ENCODE peak calls at places on chromosomes 4 and X, in five cellular contexts. A is trophoblast cell, P is neuronal stem cell, J is fibroblast of lung, W is PC-3. Y is an unnamed sample.

GRCh38 chrX:97389761-97390192 is 506.1 kb downstream of the RPA4 start:
- DNase-seq in P (no peak), A (peak; percentile 0), W (peak; percentile 68), J (peak; percentile 83), Y (peak; percentile 71)

GRCh38 chr4:154503598-154503997 is 12.0 kb upstream of the DCHS2 start:
- DNase-seq in P (peak; percentile 23), J (peak; percentile 17), W (peak; percentile 60), A (no peak), Y (peak; percentile 41)

GRCh38 chrX:54529166-54529558 is 857 bp upstream of the GNL3L start:
- DNase-seq in W (no peak), P (no peak), A (no peak), J (no peak), Y (no peak)

GRCh38 chr4:169407217-169407845 is 136.6 kb upstream of the SH3RF1 start:
- DNase-seq in A (no peak), P (no peak), W (no peak), J (peak; percentile 32), Y (peak; percentile 1)

GRCh38 chrX:104315555-104315954 is 60.8 kb upstream of the ESX1 start:
- DNase-seq in A (no peak), P (no peak), J (peak; percentile 32), W (peak; percentile 80), Y (peak; percentile 76)

GRCh38 chrX:66676413-66676812 is 37.5 kb upstream of the EDA2R start:
- DNase-seq in W (no peak), P (no peak), J (no peak), A (no peak), Y (peak; percentile 70)

GRCh38 chrX:31384471-31384870 is 312.6 kb upstream of the FTHL17 start:
- DNase-seq in P (no peak), A (no peak), W (no peak), J (no peak), Y (no peak)

GRCh38 chr4:14308229-14308651 is 680.7 kb upstream of the BOD1L1 start:
- DNase-seq in J (no peak), W (peak; percentile 7), P (no peak), A (no peak), Y (no peak)

GRCh38 chr4:76198411-76199237 is 15.0 kb downstream of the SCARB2 start:
- DNase-seq in P (no peak), W (peak; percentile 46), A (no peak), J (peak; percentile 93), Y (peak; percentile 87)

GRCh38 chrX:25012793-25013592 is 2.8 kb downstream of the ARX start:
- DNase-seq in J (no peak), P (no peak), A (no peak), W (no peak), Y (peak; percentile 19)

GRCh38 chr4:13733817-13734216 is 106.3 kb upstream of the BOD1L1 start:
- DNase-seq in J (no peak), W (no peak), A (no peak), P (no peak), Y (no peak)

GRCh38 chr4:173270312-173271027 is 63.7 kb downstream of the HMGB2 start:
- DNase-seq in A (no peak), J (peak; percentile 86), W (no peak), P (no peak), Y (no peak)

GRCh38 chr4:82517043-82517442 is 44.7 kb downstream of the TMEM150C start:
- DNase-seq in W (peak; percentile 14), P (no peak), A (no peak), J (peak; percentile 24), Y (peak; percentile 47)

GRCh38 chr4:94668724-94669123 is 89.0 kb upstream of the BMPR1B start:
- DNase-seq in J (no peak), A (no peak), P (no peak), W (no peak), Y (no peak)

GRCh38 chr4:174474457-174475075 is 47.7 kb downstream of the HPGD start:
- DNase-seq in W (no peak), P (no peak), A (peak; percentile 70), J (no peak), Y (no peak)

GRCh38 chr4:78545275-78546246 is 6.0 kb upstream of the ANXA3 start:
- DNase-seq in W (peak; percentile 31), A (no peak), J (peak; percentile 57), P (no peak), Y (peak; percentile 53)

GRCh38 chr4:38865445-38865844 is 2.2 kb upstream of the FAM114A1 start:
- DNase-seq in W (no peak), J (no peak), A (no peak), P (no peak), Y (no peak)

GRCh38 chrX:45145492-45146215 is 55.0 kb downstream of the DIPK2B start:
- DNase-seq in J (no peak), W (peak; percentile 78), P (no peak), A (no peak), Y (no peak)

GRCh38 chr4:3291411-3291968 is 1.3 kb upstream of the RGS12 start:
- DNase-seq in A (no peak), J (no peak), W (peak; percentile 50), P (no peak), Y (no peak)

GRCh38 chr4:69563424-69563823 is 67.7 kb upstream of the UGT2B4 start:
- DNase-seq in A (no peak), P (no peak), J (no peak), W (no peak), Y (no peak)

GRCh38 chr4:185945906-185946305 is 123.0 kb upstream of the TLR3 start:
- DNase-seq in J (no peak), W (no peak), P (no peak), A (no peak), Y (no peak)

GRCh38 chrX:131752493-131753198 is 208.8 kb downstream of the OR13H1 start:
- DNase-seq in P (no peak), W (peak; percentile 60), A (no peak), J (no peak), Y (no peak)

GRCh38 chrX:1502241-1502640 is 34.7 kb downstream of the P2RY8 start:
- DNase-seq in W (no peak), A (no peak), P (no peak), J (no peak), Y (no peak)

GRCh38 chrX:56764975-56765791 is 36.1 kb downstream of the NBDY start:
- DNase-seq in P (no peak), A (no peak), W (no peak), J (no peak), Y (no peak)

GRCh38 chrX:9482408-9482807 is 17.6 kb downstream of the TBL1X start:
- DNase-seq in W (peak; percentile 42), J (no peak), A (no peak), P (no peak), Y (no peak)

GRCh38 chrX:9475984-9476383 is 11.1 kb downstream of the TBL1X start:
- DNase-seq in P (no peak), A (no peak), J (no peak), W (no peak), Y (no peak)

GRCh38 chrX:9473708-9474107 is 8.8 kb downstream of the TBL1X start:
- DNase-seq in A (no peak), W (no peak), J (no peak), P (no peak), Y (no peak)

GRCh38 chrX:9471571-9471985 is 6.7 kb downstream of the TBL1X start:
- DNase-seq in J (no peak), A (no peak), W (no peak), P (no peak), Y (no peak)

DNA sequence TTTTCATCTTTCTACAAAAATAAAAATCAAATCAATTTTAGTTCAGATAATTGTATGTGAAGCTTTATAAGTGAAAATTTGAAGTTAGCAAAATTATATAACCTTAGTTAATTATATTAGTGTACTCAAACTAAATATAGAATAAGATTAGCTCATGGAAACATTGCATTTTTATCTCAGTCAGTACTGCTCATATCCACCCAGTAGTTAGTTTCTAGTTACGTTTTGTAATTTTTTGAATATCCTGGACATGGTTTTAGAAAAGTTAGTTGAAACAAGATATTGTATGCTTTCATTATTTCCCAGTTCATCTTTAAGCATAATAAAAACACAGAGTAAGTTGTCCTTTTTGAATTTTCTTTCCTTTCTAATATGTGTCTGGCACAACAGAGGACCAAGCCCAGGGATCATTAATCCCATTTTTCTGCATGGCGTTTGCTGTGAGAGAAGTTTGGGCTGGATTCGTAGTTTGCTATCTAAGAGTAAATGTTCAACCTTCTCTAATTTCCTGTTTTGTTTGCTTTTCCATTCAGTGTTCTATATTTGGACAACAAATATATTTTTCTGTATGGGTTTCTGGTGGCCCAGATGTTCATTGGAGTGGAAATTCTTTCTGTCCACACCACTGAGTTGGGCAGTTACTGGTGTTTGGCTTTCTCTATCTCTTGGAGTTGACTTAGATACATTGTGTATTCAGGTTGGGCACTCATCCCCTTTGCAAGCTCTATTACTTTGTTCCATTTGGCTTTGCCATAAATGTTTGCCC is 12.1 kb downstream of the TBL1X start:
- DNase-seq in P (no peak), A (no peak), J (no peak), W (no peak), Y (no peak)
- H3K4me1 ChIP-seq in P (no peaks in the 10 kb centered on the region), A (no peaks in the 10 kb centered on the region), J (no peaks in the 10 kb centered on the region), W (peaks cover 5% of the 10 kb centered on the region), Y (no peaks in the 10 kb centered on the region)

GRCh38 chr4:141676087-141676486 is 39.7 kb downstream of the IL15 start:
- DNase-seq in J (no peak), W (no peak), A (no peak), P (no peak), Y (no peak)

GRCh38 chr4:141669501-141669900 is 33.1 kb downstream of the IL15 start:
- DNase-seq in W (no peak), A (no peak), J (no peak), P (no peak), Y (no peak)

GRCh38 chr4:141680060-141680459 is 43.7 kb downstream of the IL15 start:
- DNase-seq in W (no peak), P (no peak), J (no peak), A (no peak), Y (no peak)

DNA sequence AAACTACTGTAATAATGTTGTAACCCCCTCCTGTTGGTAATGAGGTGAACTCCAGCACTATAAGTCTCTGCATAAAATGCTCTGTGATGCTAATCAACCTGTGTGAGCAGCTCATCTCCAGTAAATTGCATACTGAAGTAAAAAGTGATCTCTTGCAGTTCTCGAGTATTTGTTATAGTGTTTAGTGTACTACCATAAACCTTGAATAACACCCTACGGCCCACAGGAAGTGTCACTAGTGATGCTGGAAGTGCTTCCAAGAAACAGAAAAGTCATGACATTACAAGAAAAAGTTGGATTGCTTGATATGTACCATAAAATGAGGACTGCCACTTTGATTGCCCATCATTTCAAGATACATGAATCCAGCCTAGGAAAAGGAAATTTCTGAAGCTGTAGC is 39.0 kb downstream of the IL15 start:
- DNase-seq in J (no peak), W (no peak), P (no peak), A (no peak), Y (no peak)
- H3K9ac ChIP-seq in J (no peak overlapping the region), W (no peak overlapping the region), P (no peak overlapping the region), A (no peak overlapping the region), Y (no peak overlapping the region)

DNA sequence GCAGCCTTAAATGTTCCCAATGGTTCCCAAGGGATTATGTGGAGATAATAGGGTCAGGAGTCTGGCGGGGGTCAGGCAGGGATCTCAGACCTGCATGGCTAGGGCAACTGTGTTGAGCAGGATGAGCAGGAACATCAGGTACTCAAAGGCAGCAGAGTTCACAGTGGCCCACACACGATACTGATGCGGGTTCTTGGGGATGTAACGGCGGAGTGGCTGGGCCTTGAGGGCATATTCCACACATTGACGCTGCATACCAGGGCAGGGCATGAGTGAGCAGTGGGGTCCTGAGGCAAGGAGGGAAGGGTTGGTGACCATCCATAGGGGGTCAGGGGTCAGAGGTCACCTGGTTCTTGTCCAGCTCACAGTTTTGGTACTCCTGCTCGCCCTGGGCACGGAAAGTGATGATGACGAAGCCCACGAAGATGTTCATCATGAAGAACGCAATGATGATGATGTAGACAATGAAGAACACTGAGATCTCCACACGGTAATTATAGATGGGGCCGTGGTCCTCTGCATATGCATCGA is 15.1 kb upstream of the SYP start:
- DNase-seq in A (peak; percentile 60), W (no peak), P (no peak), J (no peak), Y (no peak)
- H3K36me3 ChIP-seq in A (no peaks in the 10 kb centered on the region), W (no peaks in the 10 kb centered on the region), P (no peaks in the 10 kb centered on the region), J (no peaks in the 10 kb centered on the region), Y (no peaks in the 10 kb centered on the region)

GRCh38 chr4:142402156-142402555 is 443.9 kb downstream of the INPP4B start:
- DNase-seq in J (peak; percentile 39), A (no peak), P (no peak), W (no peak), Y (peak; percentile 32)
- H3K4me1 ChIP-seq in J (peaks cover 11% of the 10 kb centered on the region), A (peaks cover 15% of the 10 kb centered on the region), P (peaks cover 24% of the 10 kb centered on the region), W (peaks cover 39% of the 10 kb centered on the region), Y (peaks cover 53% of the 10 kb centered on the region)